ENCODE peak calls at places on chromosomes 4 and X, in ten cellular contexts. One of them, this sample, is unnamed.

GRCh38 chr4:10089346-10089745 is 27.3 kb downstream of the WDR1 start:
- DNase-seq in IMR-90: no peak
- DNase-seq in breast epithelium: no peak
- DNase-seq in progenitor cell of endocrine pancreas: no peak
- DNase-seq in Calu3: peak; percentile 36
- DNase-seq in neural progenitor cell: no peak
- DNase-seq in testis: no peak
- DNase-seq in heart left ventricle: peak; percentile 9
- DNase-seq in GM10248: no peak
- DNase-seq in OCI-LY7: no peak
- DNase-seq in this sample: no peak

GRCh38 chr4:48102303-48102702 is 31.7 kb downstream of the TXK start:
- DNase-seq in testis: no peak
- DNase-seq in OCI-LY7: peak; percentile 10
- DNase-seq in heart left ventricle: no peak
- DNase-seq in GM10248: no peak
- DNase-seq in Calu3: no peak
- DNase-seq in breast epithelium: no peak
- DNase-seq in IMR-90: no peak
- DNase-seq in neural progenitor cell: no peak
- DNase-seq in progenitor cell of endocrine pancreas: no peak
- DNase-seq in this sample: no peak

GRCh38 chrX:97016106-97016505 is 132.4 kb downstream of the RPA4 start:
- DNase-seq in neural progenitor cell: no peak
- DNase-seq in testis: no peak
- DNase-seq in progenitor cell of endocrine pancreas: no peak
- DNase-seq in GM10248: no peak
- DNase-seq in heart left ventricle: no peak
- DNase-seq in breast epithelium: no peak
- DNase-seq in IMR-90: no peak
- DNase-seq in Calu3: no peak
- DNase-seq in OCI-LY7: no peak
- DNase-seq in this sample: no peak

GRCh38 chr4:1463088-1463926 is 57.1 kb upstream of the NKX1-1 start:
- DNase-seq in IMR-90: peak; percentile 69
- DNase-seq in Calu3: no peak
- DNase-seq in neural progenitor cell: no peak
- DNase-seq in GM10248: no peak
- DNase-seq in OCI-LY7: no peak
- DNase-seq in progenitor cell of endocrine pancreas: no peak
- DNase-seq in heart left ventricle: no peak
- DNase-seq in breast epithelium: no peak
- DNase-seq in testis: peak; percentile 67
- DNase-seq in this sample: no peak

GRCh38 chr4:153223935-153224334 is 19.7 kb downstream of the TRIM2 start:
- DNase-seq in breast epithelium: no peak
- DNase-seq in IMR-90: peak; percentile 46
- DNase-seq in Calu3: no peak
- DNase-seq in heart left ventricle: no peak
- DNase-seq in testis: no peak
- DNase-seq in progenitor cell of endocrine pancreas: no peak
- DNase-seq in OCI-LY7: no peak
- DNase-seq in neural progenitor cell: no peak
- DNase-seq in GM10248: no peak
- DNase-seq in this sample: peak; percentile 41

GRCh38 chrX:131979116-131979515 is 44.0 kb upstream of the STK26 start:
- DNase-seq in OCI-LY7: no peak
- DNase-seq in GM10248: no peak
- DNase-seq in breast epithelium: no peak
- DNase-seq in neural progenitor cell: no peak
- DNase-seq in progenitor cell of endocrine pancreas: no peak
- DNase-seq in heart left ventricle: no peak
- DNase-seq in IMR-90: no peak
- DNase-seq in testis: no peak
- DNase-seq in Calu3: no peak
- DNase-seq in this sample: peak; percentile 2

GRCh38 chrX:147738260-147738659 is 173.5 kb upstream of the FMR1 start:
- DNase-seq in neural progenitor cell: no peak
- DNase-seq in IMR-90: no peak
- DNase-seq in progenitor cell of endocrine pancreas: no peak
- DNase-seq in OCI-LY7: no peak
- DNase-seq in breast epithelium: no peak
- DNase-seq in Calu3: no peak
- DNase-seq in heart left ventricle: no peak
- DNase-seq in GM10248: no peak
- DNase-seq in testis: no peak
- DNase-seq in this sample: no peak

GRCh38 chr4:168840988-168841681 is 168.9 kb downstream of the CBR4 start:
- DNase-seq in neural progenitor cell: no peak
- DNase-seq in IMR-90: no peak
- DNase-seq in progenitor cell of endocrine pancreas: no peak
- DNase-seq in testis: peak; percentile 25
- DNase-seq in breast epithelium: no peak
- DNase-seq in OCI-LY7: no peak
- DNase-seq in GM10248: no peak
- DNase-seq in heart left ventricle: no peak
- DNase-seq in Calu3: no peak
- DNase-seq in this sample: no peak

GRCh38 chr4:7705602-7706001 is 234.1 kb downstream of the AFAP1 start:
- DNase-seq in progenitor cell of endocrine pancreas: no peak
- DNase-seq in OCI-LY7: no peak
- DNase-seq in breast epithelium: no peak
- DNase-seq in Calu3: no peak
- DNase-seq in testis: peak; percentile 50
- DNase-seq in GM10248: no peak
- DNase-seq in IMR-90: no peak
- DNase-seq in heart left ventricle: peak; percentile 55
- DNase-seq in neural progenitor cell: no peak
- DNase-seq in this sample: no peak

GRCh38 chr4:177573487-177573886 is 131.2 kb upstream of the AGA start:
- DNase-seq in testis: no peak
- DNase-seq in progenitor cell of endocrine pancreas: no peak
- DNase-seq in neural progenitor cell: no peak
- DNase-seq in GM10248: no peak
- DNase-seq in OCI-LY7: no peak
- DNase-seq in Calu3: no peak
- DNase-seq in IMR-90: peak; percentile 96
- DNase-seq in heart left ventricle: no peak
- DNase-seq in breast epithelium: no peak
- DNase-seq in this sample: peak; percentile 81

GRCh38 chr4:34732170-34732569 is 1512.1 kb downstream of the ARAP2 start:
- DNase-seq in Calu3: no peak
- DNase-seq in OCI-LY7: no peak
- DNase-seq in IMR-90: no peak
- DNase-seq in breast epithelium: no peak
- DNase-seq in GM10248: no peak
- DNase-seq in neural progenitor cell: no peak
- DNase-seq in heart left ventricle: no peak
- DNase-seq in progenitor cell of endocrine pancreas: no peak
- DNase-seq in testis: no peak
- DNase-seq in this sample: no peak

GRCh38 chrX:134454506-134454905 is 5.5 kb upstream of the HPRT1 start:
- DNase-seq in IMR-90: no peak
- DNase-seq in GM10248: no peak
- DNase-seq in neural progenitor cell: no peak
- DNase-seq in heart left ventricle: no peak
- DNase-seq in Calu3: no peak
- DNase-seq in testis: no peak
- DNase-seq in breast epithelium: no peak
- DNase-seq in progenitor cell of endocrine pancreas: no peak
- DNase-seq in OCI-LY7: no peak
- DNase-seq in this sample: no peak

GRCh38 chrX:134460005-134460860 is at the start of gene HPRT1:
- DNase-seq in testis: peak; percentile 87
- DNase-seq in IMR-90: peak; percentile 66
- DNase-seq in progenitor cell of endocrine pancreas: peak; percentile 55
- DNase-seq in breast epithelium: peak; percentile 50
- DNase-seq in neural progenitor cell: peak; percentile 90
- DNase-seq in heart left ventricle: peak; percentile 92
- DNase-seq in OCI-LY7: peak; percentile 87
- DNase-seq in GM10248: peak; percentile 84
- DNase-seq in Calu3: peak; percentile 81
- DNase-seq in this sample: peak; percentile 69

GRCh38 chrX:134460861-134461218 is 875 bp downstream of the HPRT1 start:
- DNase-seq in IMR-90: peak; percentile 1
- DNase-seq in neural progenitor cell: no peak
- DNase-seq in Calu3: peak; percentile 6
- DNase-seq in testis: no peak
- DNase-seq in GM10248: no peak
- DNase-seq in OCI-LY7: peak; percentile 23
- DNase-seq in progenitor cell of endocrine pancreas: no peak
- DNase-seq in breast epithelium: no peak
- DNase-seq in heart left ventricle: no peak
- DNase-seq in this sample: peak; percentile 24

GRCh38 chrX:134459683-134460004 is 321 bp upstream of the HPRT1 start:
- DNase-seq in progenitor cell of endocrine pancreas: no peak
- DNase-seq in testis: no peak
- DNase-seq in OCI-LY7: peak; percentile 12
- DNase-seq in GM10248: no peak
- DNase-seq in Calu3: no peak
- DNase-seq in breast epithelium: no peak
- DNase-seq in IMR-90: no peak
- DNase-seq in heart left ventricle: no peak
- DNase-seq in neural progenitor cell: no peak
- DNase-seq in this sample: no peak

GRCh38 chrX:134457708-134458107 is 2.3 kb upstream of the HPRT1 start:
- DNase-seq in testis: no peak
- DNase-seq in heart left ventricle: no peak
- DNase-seq in neural progenitor cell: no peak
- DNase-seq in Calu3: no peak
- DNase-seq in GM10248: no peak
- DNase-seq in progenitor cell of endocrine pancreas: no peak
- DNase-seq in breast epithelium: no peak
- DNase-seq in OCI-LY7: no peak
- DNase-seq in IMR-90: no peak
- DNase-seq in this sample: no peak
- TF ChIP-seq CTCF in testis: no peak
- TF ChIP-seq CTCF in heart left ventricle: no peak
- TF ChIP-seq CTCF in neural progenitor cell: no peak
- TF ChIP-seq CTCF in Calu3: no peak
- TF ChIP-seq CTCF in GM10248: no peak
- TF ChIP-seq CTCF in progenitor cell of endocrine pancreas: no peak
- TF ChIP-seq CTCF in breast epithelium: no peak
- TF ChIP-seq CTCF in OCI-LY7: no peak
- TF ChIP-seq CTCF in IMR-90: no peak
- TF ChIP-seq CTCF in this sample: no peak

DNA sequence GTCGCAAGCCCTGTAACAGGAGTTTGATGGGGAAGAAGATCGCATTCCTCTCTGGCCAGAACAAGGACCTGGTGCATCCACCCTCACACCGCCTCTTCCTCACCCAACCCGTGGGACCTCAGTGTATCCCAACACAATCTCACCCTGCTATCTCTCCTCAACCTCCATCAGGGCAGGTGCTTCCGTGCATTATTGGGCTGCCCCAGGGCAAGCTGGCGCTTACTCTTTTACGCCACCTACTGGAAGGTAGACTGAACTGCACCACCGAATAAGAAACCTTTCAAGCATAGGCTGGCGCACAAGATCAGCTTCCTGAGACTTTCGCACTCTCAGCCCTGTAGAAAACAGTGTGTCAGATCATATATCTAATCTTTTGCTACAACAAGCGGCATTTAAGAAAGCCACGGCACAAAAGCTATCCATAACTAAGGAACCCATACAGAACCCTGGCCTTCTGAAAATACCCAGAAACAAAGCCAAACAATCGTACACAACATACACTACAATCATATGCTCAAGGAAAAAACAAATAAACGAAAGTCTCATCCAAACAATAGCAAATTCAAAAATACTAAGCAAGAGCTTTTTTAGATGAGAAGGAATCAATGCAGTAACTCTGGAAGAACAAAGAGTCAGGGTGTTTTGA is 209.3 kb downstream of the UGT8 start:
- DNase-seq in IMR-90: peak; percentile 3
- DNase-seq in testis: peak; percentile 58
- DNase-seq in OCI-LY7: peak; percentile 55
- DNase-seq in progenitor cell of endocrine pancreas: peak; percentile 11
- DNase-seq in breast epithelium: no peak
- DNase-seq in Calu3: peak; percentile 1
- DNase-seq in GM10248: peak; percentile 43
- DNase-seq in neural progenitor cell: peak; percentile 71
- DNase-seq in heart left ventricle: no peak
- DNase-seq in this sample: peak; percentile 19
- TF ChIP-seq CTCF in IMR-90: peak; percentile 56
- TF ChIP-seq CTCF in testis: peak; percentile 12
- TF ChIP-seq CTCF in OCI-LY7: peak; percentile 92
- TF ChIP-seq CTCF in progenitor cell of endocrine pancreas: peak; percentile 72
- TF ChIP-seq CTCF in breast epithelium: no peak
- TF ChIP-seq CTCF in Calu3: peak; percentile 67
- TF ChIP-seq CTCF in GM10248: peak; percentile 93
- TF ChIP-seq CTCF in neural progenitor cell: peak; percentile 91
- TF ChIP-seq CTCF in heart left ventricle: peak; percentile 32
- TF ChIP-seq CTCF in this sample: peak; percentile 84

DNA sequence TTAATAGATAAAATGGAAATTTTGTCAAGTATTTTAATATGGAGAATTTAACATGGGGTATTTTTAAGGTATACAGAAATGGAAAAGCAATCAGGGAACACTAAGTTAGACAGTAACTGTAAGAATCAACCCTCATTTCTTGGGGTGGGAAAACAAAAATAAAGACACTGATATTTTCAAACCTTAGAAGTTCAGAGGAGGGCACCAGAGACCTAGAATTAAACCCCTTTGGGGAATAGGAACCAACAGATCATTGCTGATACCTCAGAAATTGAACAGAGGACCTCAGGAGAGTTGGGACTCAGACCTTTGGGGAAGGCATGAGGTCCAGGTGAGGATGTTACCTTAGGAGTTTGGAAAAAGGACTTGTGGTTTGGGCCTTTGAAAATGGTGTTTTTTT is 435.6 kb downstream of the TMA16 start:
- DNase-seq in heart left ventricle: no peak
- DNase-seq in IMR-90: no peak
- DNase-seq in testis: no peak
- DNase-seq in Calu3: no peak
- DNase-seq in OCI-LY7: no peak
- DNase-seq in progenitor cell of endocrine pancreas: no peak
- DNase-seq in GM10248: no peak
- DNase-seq in neural progenitor cell: peak; percentile 11
- DNase-seq in breast epithelium: no peak
- DNase-seq in this sample: no peak
- TF ChIP-seq CTCF in heart left ventricle: no peak
- TF ChIP-seq CTCF in IMR-90: no peak
- TF ChIP-seq CTCF in testis: no peak
- TF ChIP-seq CTCF in Calu3: no peak
- TF ChIP-seq CTCF in OCI-LY7: no peak
- TF ChIP-seq CTCF in progenitor cell of endocrine pancreas: no peak
- TF ChIP-seq CTCF in GM10248: no peak
- TF ChIP-seq CTCF in neural progenitor cell: peak; percentile 21
- TF ChIP-seq CTCF in breast epithelium: no peak
- TF ChIP-seq CTCF in this sample: no peak

GRCh38 chr4:84150177-84150576 is 348.9 kb downstream of the NKX6-1 start:
- DNase-seq in testis: no peak
- DNase-seq in heart left ventricle: no peak
- DNase-seq in breast epithelium: no peak
- DNase-seq in OCI-LY7: no peak
- DNase-seq in IMR-90: no peak
- DNase-seq in GM10248: no peak
- DNase-seq in neural progenitor cell: no peak
- DNase-seq in progenitor cell of endocrine pancreas: no peak
- DNase-seq in Calu3: no peak
- DNase-seq in this sample: no peak

GRCh38 chr4:84146300-84146942 is 352.7 kb downstream of the NKX6-1 start:
- DNase-seq in OCI-LY7: no peak
- DNase-seq in testis: no peak
- DNase-seq in progenitor cell of endocrine pancreas: no peak
- DNase-seq in IMR-90: no peak
- DNase-seq in breast epithelium: no peak
- DNase-seq in heart left ventricle: no peak
- DNase-seq in Calu3: no peak
- DNase-seq in neural progenitor cell: no peak
- DNase-seq in GM10248: no peak
- DNase-seq in this sample: no peak

GRCh38 chr4:84151574-84151973 is 347.5 kb downstream of the NKX6-1 start:
- DNase-seq in breast epithelium: no peak
- DNase-seq in GM10248: no peak
- DNase-seq in progenitor cell of endocrine pancreas: no peak
- DNase-seq in heart left ventricle: no peak
- DNase-seq in OCI-LY7: no peak
- DNase-seq in testis: no peak
- DNase-seq in neural progenitor cell: no peak
- DNase-seq in IMR-90: no peak
- DNase-seq in Calu3: no peak
- DNase-seq in this sample: no peak
- TF ChIP-seq CTCF in breast epithelium: no peak
- TF ChIP-seq CTCF in GM10248: no peak
- TF ChIP-seq CTCF in progenitor cell of endocrine pancreas: no peak
- TF ChIP-seq CTCF in heart left ventricle: no peak
- TF ChIP-seq CTCF in OCI-LY7: peak; percentile 36
- TF ChIP-seq CTCF in testis: no peak
- TF ChIP-seq CTCF in neural progenitor cell: no peak
- TF ChIP-seq CTCF in IMR-90: no peak
- TF ChIP-seq CTCF in Calu3: no peak
- TF ChIP-seq CTCF in this sample: no peak